ENCODE peak calls at places on chromosomes 2 and 18, in four cellular contexts. U is CD8-positive, alpha-beta memory T cell; L is stimulated activated CD4-positive, alpha-beta T cell treated with anti-CD3 and anti-CD28 coated beads, Interleukin-12 subunit alpha, Interleukin-12 subunit beta, amount 100 ng/mL, for 48 hours; W is neural crest cell. D is an unnamed sample.

GRCh38 chr2:131394147-131394931 is 30.4 kb upstream of the RAB6D start:
- DNase-seq in U (no peak), L (peak; percentile 12), W (peak; percentile 28), D (no peak)

GRCh38 chr18:398866-399637 is 101.4 kb downstream of the COLEC12 start:
- DNase-seq in U (no peak), L (no peak), W (no peak), D (peak; percentile 16)

GRCh38 chr18:13279181-13280065 is 60.9 kb downstream of the LDLRAD4 start:
- DNase-seq in U (no peak), L (no peak), W (no peak), D (no peak)

GRCh38 chr2:168056242-168056641 is 191.2 kb downstream of the STK39 start:
- DNase-seq in U (no peak), L (no peak), W (no peak), D (no peak)

GRCh38 chr2:98569197-98569793 is 39.0 kb downstream of the COA5 start:
- DNase-seq in U (peak; percentile 66), L (peak; percentile 60), W (peak; percentile 60), D (peak; percentile 16)

GRCh38 chr2:187994464-187995331 is 297.0 kb upstream of the GULP1 start:
- DNase-seq in U (no peak), L (no peak), W (no peak), D (peak; percentile 79)

GRCh38 chr2:32772623-32773221 is 144.9 kb downstream of the TTC27 start:
- DNase-seq in U (no peak), L (no peak), W (peak; percentile 5), D (peak; percentile 9)

GRCh38 chr2:134261398-134262131 is 7.7 kb downstream of the MGAT5 start:
- DNase-seq in U (no peak), L (no peak), W (no peak), D (no peak)

GRCh38 chr18:26268454-26268853 is 42.2 kb downstream of the TAF4B start:
- DNase-seq in U (no peak), L (no peak), W (no peak), D (no peak)

GRCh38 chr2:96839288-96839874 is 4.4 kb downstream of the ANKRD23 start:
- DNase-seq in U (peak; percentile 71), L (peak; percentile 51), W (no peak), D (no peak)

GRCh38 chr2:222646008-222646407 is 9.9 kb downstream of the FARSB start:
- DNase-seq in U (no peak), L (no peak), W (no peak), D (no peak)

GRCh38 chr2:117704818-117705217 is 109.7 kb upstream of the DDX18 start:
- DNase-seq in U (no peak), L (no peak), W (no peak), D (no peak)

GRCh38 chr2:215878476-215879063 is 134.8 kb downstream of the MREG start:
- DNase-seq in U (no peak), L (no peak), W (no peak), D (no peak)

GRCh38 chr2:19460761-19461160 is 102.3 kb upstream of the OSR1 start:
- DNase-seq in U (no peak), L (no peak), W (no peak), D (no peak)

GRCh38 chr18:61901334-61901986 is 8.7 kb upstream of the RNF152 start:
- DNase-seq in U (no peak), L (no peak), W (peak; percentile 22), D (peak; percentile 43)

GRCh38 chr2:191365089-191365488 is 119.9 kb downstream of the MYO1B start:
- DNase-seq in U (no peak), L (no peak), W (no peak), D (no peak)

GRCh38 chr2:209236369-209236768 is 187.5 kb upstream of the MAP2 start:
- DNase-seq in U (no peak), L (no peak), W (no peak), D (no peak)

GRCh38 chr2:221465776-221466175 is 106.3 kb downstream of the EPHA4 start:
- DNase-seq in U (no peak), L (no peak), W (no peak), D (no peak)

GRCh38 chr18:54330768-54331548 is 26.7 kb downstream of the STARD6 start:
- DNase-seq in U (no peak), L (no peak), W (no peak), D (no peak)

GRCh38 chr2:193518061-193518817 is 1323.5 kb upstream of the TMEFF2 start:
- DNase-seq in U (no peak), L (no peak), W (no peak), D (no peak)

GRCh38 chr2:55148269-55148668 is 83.8 kb downstream of the CLHC1 start:
- DNase-seq in U (no peak), L (no peak), W (no peak), D (peak; percentile 66)

GRCh38 chr2:76281176-76281841 is 570.6 kb upstream of the GCFC2 start:
- DNase-seq in U (no peak), L (no peak), W (no peak), D (no peak)

GRCh38 chr18:35616664-35617423 is 35.3 kb downstream of the GALNT1 start:
- DNase-seq in U (peak; percentile 35), L (peak; percentile 50), W (no peak), D (no peak)

GRCh38 chr2:39731546-39731945 is 47.5 kb downstream of the THUMPD2 start:
- DNase-seq in U (no peak), L (no peak), W (no peak), D (no peak)

GRCh38 chr2:158923180-158923594 is 45.3 kb upstream of the TANC1 start:
- DNase-seq in U (no peak), L (no peak), W (no peak), D (peak; percentile 51)

GRCh38 chr2:236503583-236503982 is 66.0 kb upstream of the ACKR3 start:
- DNase-seq in U (no peak), L (no peak), W (no peak), D (no peak)

GRCh38 chr2:105821428-105822125 is 76.9 kb downstream of the NCK2 start:
- DNase-seq in U (no peak), L (no peak), W (no peak), D (no peak)